ENCODE peak calls at places on chromosomes 5 and 9, in nine cellular contexts. Z, V, I, L, B, O, H, K and G are unnamed samples.

GRCh38 chr5:31049933-31050704 is 143.4 kb upstream of the CDH6 start:
- DNase-seq in Z (no peak), V (no peak), I (peak; percentile 13), L (no peak), B (no peak), O (no peak), H (peak; percentile 40), K (no peak), G (no peak)

GRCh38 chr9:128102861-128103588 is 24.5 kb downstream of the PTGES2 start:
- DNase-seq in Z (no peak), V (no peak), I (no peak), L (peak; percentile 91), B (no peak), O (no peak), H (no peak), K (no peak), G (no peak)

GRCh38 chr5:142323480-142324376 is 1.1 kb downstream of the SPRY4 start:
- DNase-seq in Z (peak; percentile 25), V (no peak), I (no peak), L (no peak), B (no peak), O (no peak), H (no peak), K (peak; percentile 45), G (no peak)

GRCh38 chr9:106156462-106156861 is 462.1 kb downstream of the TMEM38B start:
- DNase-seq in Z (no peak), V (no peak), I (no peak), L (no peak), B (no peak), O (no peak), H (no peak), K (no peak), G (no peak)

GRCh38 chr9:37902804-37903580 is 935 bp downstream of the SLC25A51 start:
- DNase-seq in Z (peak; percentile 48), V (peak; percentile 54), I (no peak), L (no peak), B (no peak), O (no peak), H (peak; percentile 15), K (no peak), G (no peak)

GRCh38 chr9:94812343-94812742 is 85.8 kb downstream of the AOPEP start:
- DNase-seq in Z (peak; percentile 53), V (no peak), I (no peak), L (no peak), B (no peak), O (no peak), H (no peak), K (no peak), G (no peak)

GRCh38 chr5:140131967-140132409 is 6.3 kb downstream of the IGIP start:
- DNase-seq in Z (peak; percentile 96), V (peak; percentile 11), I (peak; percentile 78), L (peak; percentile 54), B (peak; percentile 33), O (no peak), H (peak; percentile 35), K (no peak), G (no peak)

GRCh38 chr9:129486496-129487306 is 134.2 kb downstream of the C9orf50 start:
- DNase-seq in Z (no peak), V (no peak), I (no peak), L (peak; percentile 59), B (no peak), O (peak; percentile 89), H (no peak), K (peak; percentile 97), G (no peak)

GRCh38 chr5:172820046-172820767 is 13.8 kb upstream of the ERGIC1 start:
- DNase-seq in Z (peak; percentile 80), V (no peak), I (no peak), L (peak; percentile 40), B (peak; percentile 7), O (peak; percentile 66), H (no peak), K (no peak), G (no peak)

GRCh38 chr9:131104016-131104740 is 7.8 kb downstream of the AIF1L start:
- DNase-seq in Z (no peak), V (no peak), I (no peak), L (no peak), B (no peak), O (no peak), H (no peak), K (no peak), G (no peak)

GRCh38 chr5:61638476-61638875 is 306.4 kb downstream of the ZSWIM6 start:
- DNase-seq in Z (no peak), V (no peak), I (no peak), L (peak; percentile 54), B (no peak), O (peak; percentile 56), H (no peak), K (no peak), G (no peak)

GRCh38 chr9:109640232-109641078 is 139.5 kb upstream of the PALM2AKAP2 start:
- DNase-seq in Z (peak; percentile 76), V (no peak), I (no peak), L (peak; percentile 54), B (no peak), O (peak; percentile 47), H (peak; percentile 41), K (peak; percentile 35), G (no peak)
- TF ChIP-seq CTCF in Z (peak; percentile 39), V (no peak), I (peak; percentile 8), L (no peak), B (no peak), O (no peak), H (no peak), K (no peak), G (no peak)

DNA sequence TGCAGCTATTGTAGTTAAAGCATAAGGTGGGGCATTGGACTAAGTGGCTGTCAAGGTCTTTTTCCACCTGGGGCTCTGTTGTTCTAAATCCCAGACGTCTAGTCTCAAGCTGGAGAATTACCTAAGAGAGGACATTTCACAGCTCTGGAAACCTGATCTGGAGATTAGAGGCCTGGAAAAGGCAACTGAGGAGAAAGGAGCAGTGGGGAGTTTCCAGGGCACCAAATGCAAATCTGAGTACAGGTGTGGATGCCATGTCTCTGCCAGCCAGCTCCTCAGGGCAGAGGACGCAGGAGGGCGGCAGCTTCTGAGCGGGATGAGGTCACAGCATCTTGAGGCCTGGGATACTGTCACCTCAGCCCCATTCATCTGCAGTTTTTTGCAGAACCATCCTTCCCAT is 65.2 kb downstream of the PPARGC1B start:
- DNase-seq in Z (no peak), V (no peak), I (no peak), L (no peak), B (no peak), O (no peak), H (no peak), K (no peak), G (no peak)
- H3K27ac ChIP-seq in Z (no peak overlapping the region), V (no peak overlapping the region), I (no peak overlapping the region), L (no peak overlapping the region), B (no peak overlapping the region), O (peak overlapping the region; percentile 85), H (no peak overlapping the region), K (no peak overlapping the region), G (peak overlapping the region; percentile 20)

DNA sequence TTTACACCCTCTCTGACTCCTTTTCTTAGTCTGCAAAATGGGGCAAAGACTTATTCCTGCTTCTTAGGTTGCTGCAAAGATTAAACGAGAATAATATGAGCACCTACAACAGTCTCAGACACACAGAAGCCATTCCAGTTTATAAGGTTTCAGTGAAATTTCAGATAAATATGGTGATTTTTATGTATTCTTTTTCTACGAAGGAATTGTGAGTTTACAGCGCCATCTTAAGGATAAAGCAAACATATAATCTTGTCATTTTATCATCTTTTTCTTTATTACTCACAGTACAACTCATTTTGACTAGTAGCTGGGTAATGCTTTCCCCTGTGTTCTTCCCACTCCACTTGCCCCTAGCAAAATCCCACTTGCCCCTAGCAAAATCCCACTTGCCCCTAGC is 29.2 kb upstream of the SMC5 start:
- DNase-seq in Z (no peak), V (no peak), I (no peak), L (no peak), B (peak; percentile 18), O (no peak), H (peak; percentile 24), K (no peak), G (no peak)
- TF ChIP-seq CTCF in Z (no peak), V (peak; percentile 60), I (peak; percentile 44), L (no peak), B (no peak), O (no peak), H (peak; percentile 49), K (peak; percentile 27), G (no peak)

DNA sequence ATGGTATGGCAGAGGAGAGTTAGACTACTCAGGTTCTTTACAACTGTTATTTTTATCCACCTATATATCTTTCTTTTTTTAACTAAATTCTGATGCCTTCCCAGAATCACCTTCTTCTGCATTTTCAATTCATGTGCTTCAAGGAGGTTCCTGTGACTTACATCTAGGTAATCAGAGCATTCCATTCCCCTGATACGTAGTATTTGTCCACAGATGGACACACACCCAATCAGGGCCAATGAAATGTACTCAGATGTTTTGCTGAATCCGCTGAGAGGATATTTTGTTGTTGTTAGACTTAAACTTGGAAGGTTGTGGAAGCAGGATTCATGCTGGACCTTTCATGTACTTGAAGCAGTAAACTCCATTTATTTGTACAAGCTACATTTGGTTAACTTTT is 159.4 kb upstream of the FER start:
- DNase-seq in Z (peak; percentile 21), V (no peak), I (no peak), L (no peak), B (no peak), O (no peak), H (no peak), K (no peak), G (no peak)
- H3K27ac ChIP-seq in Z (no peak overlapping the region), V (no peak overlapping the region), I (no peak overlapping the region), L (no peak overlapping the region), B (no peak overlapping the region), O (no peak overlapping the region), H (no peak overlapping the region), K (no peak overlapping the region), G (no peak overlapping the region)